ENCODE peak calls at places on chromosomes 13 and 19, in six cellular contexts. One of them, this sample, is unnamed.

GRCh38 chr13:46281779-46282178 is 70.1 kb downstream of the LRRC63 start:
- DNase-seq in HepG2: no peak
- DNase-seq in GM12878: no peak
- DNase-seq in HCT116: no peak
- DNase-seq in K562: no peak
- DNase-seq in H1: no peak
- DNase-seq in this sample: no peak

GRCh38 chr13:111911141-111911720 is 155.7 kb upstream of the SOX1 start:
- DNase-seq in HepG2: no peak
- DNase-seq in GM12878: no peak
- DNase-seq in HCT116: no peak
- DNase-seq in K562: no peak
- DNase-seq in H1: no peak
- DNase-seq in this sample: no peak

GRCh38 chr19:29872224-29872731 is 60.5 kb downstream of the CCNE1 start:
- DNase-seq in HepG2: no peak
- DNase-seq in GM12878: no peak
- DNase-seq in HCT116: no peak
- DNase-seq in K562: peak
- DNase-seq in H1: no peak
- DNase-seq in this sample: no peak

GRCh38 chr19:40213251-40213793 is 4.9 kb downstream of the TTC9B start:
- DNase-seq in HepG2: no peak
- DNase-seq in GM12878: no peak
- DNase-seq in HCT116: no peak
- DNase-seq in K562: no peak
- DNase-seq in H1: no peak
- DNase-seq in this sample: no peak

GRCh38 chr13:98298599-98298998 is 121.5 kb upstream of the RNF113B start:
- DNase-seq in HepG2: no peak
- DNase-seq in GM12878: no peak
- DNase-seq in HCT116: no peak
- DNase-seq in K562: no peak
- DNase-seq in H1: no peak
- DNase-seq in this sample: no peak

GRCh38 chr19:58556633-58557252 is 1.7 kb downstream of the UBE2M start:
- DNase-seq in HepG2: no peak
- DNase-seq in GM12878: no peak
- DNase-seq in HCT116: no peak
- DNase-seq in K562: no peak
- DNase-seq in H1: no peak
- DNase-seq in this sample: no peak

GRCh38 chr19:46073268-46073922 is 32.6 kb upstream of the IGFL4 start:
- DNase-seq in HepG2: no peak
- DNase-seq in GM12878: no peak
- DNase-seq in HCT116: no peak
- DNase-seq in K562: no peak
- DNase-seq in H1: no peak
- DNase-seq in this sample: no peak

GRCh38 chr19:35986664-35987570 is 8.1 kb upstream of the SDHAF1 start:
- DNase-seq in HepG2: no peak
- DNase-seq in GM12878: no peak
- DNase-seq in HCT116: no peak
- DNase-seq in K562: peak
- DNase-seq in H1: no peak
- DNase-seq in this sample: no peak

GRCh38 chr19:14031719-14032480 is at the start of gene IL27RA:
- DNase-seq in HepG2: peak
- DNase-seq in GM12878: peak
- DNase-seq in HCT116: no peak
- DNase-seq in K562: peak
- DNase-seq in H1: peak
- DNase-seq in this sample: peak

GRCh38 chr19:43455321-43456113 is 9.9 kb downstream of the LYPD3 start:
- DNase-seq in HepG2: no peak
- DNase-seq in GM12878: no peak
- DNase-seq in HCT116: no peak
- DNase-seq in K562: no peak
- DNase-seq in H1: no peak
- DNase-seq in this sample: no peak
- H3K9ac ChIP-seq in HepG2: no peak
- H3K9ac ChIP-seq in GM12878: no peak
- H3K9ac ChIP-seq in HCT116: no peak
- H3K9ac ChIP-seq in K562: no peak
- H3K9ac ChIP-seq in H1: no peak
- H3K9ac ChIP-seq in this sample: no peak

GRCh38 chr13:26220575-26220974 is 1.5 kb downstream of the RNF6 start:
- DNase-seq in HepG2: no peak
- DNase-seq in GM12878: no peak
- DNase-seq in HCT116: no peak
- DNase-seq in K562: no peak
- DNase-seq in H1: no peak
- DNase-seq in this sample: no peak
- H3K4me3 ChIP-seq in HepG2: peak
- H3K4me3 ChIP-seq in GM12878: peak
- H3K4me3 ChIP-seq in HCT116: peak
- H3K4me3 ChIP-seq in K562: peak
- H3K4me3 ChIP-seq in H1: no peak
- H3K4me3 ChIP-seq in this sample: no peak

GRCh38 chr19:32830231-32831014 is 39.1 kb downstream of the SLC7A9 start:
- DNase-seq in HepG2: no peak
- DNase-seq in GM12878: no peak
- DNase-seq in HCT116: no peak
- DNase-seq in K562: no peak
- DNase-seq in H1: no peak
- DNase-seq in this sample: no peak

GRCh38 chr19:32829345-32829896 is 40.1 kb downstream of the SLC7A9 start:
- DNase-seq in HepG2: no peak
- DNase-seq in GM12878: no peak
- DNase-seq in HCT116: no peak
- DNase-seq in K562: no peak
- DNase-seq in H1: no peak
- DNase-seq in this sample: no peak

GRCh38 chr19:32831611-32832010 is 38.0 kb downstream of the SLC7A9 start:
- DNase-seq in HepG2: no peak
- DNase-seq in GM12878: no peak
- DNase-seq in HCT116: no peak
- DNase-seq in K562: no peak
- DNase-seq in H1: no peak
- DNase-seq in this sample: no peak

GRCh38 chr19:32828139-32828538 is 41.4 kb downstream of the SLC7A9 start:
- DNase-seq in HepG2: peak
- DNase-seq in GM12878: no peak
- DNase-seq in HCT116: no peak
- DNase-seq in K562: no peak
- DNase-seq in H1: no peak
- DNase-seq in this sample: no peak

GRCh38 chr19:32828643-32829344 is 40.8 kb downstream of the SLC7A9 start:
- DNase-seq in HepG2: no peak
- DNase-seq in GM12878: no peak
- DNase-seq in HCT116: no peak
- DNase-seq in K562: no peak
- DNase-seq in H1: no peak
- DNase-seq in this sample: no peak
- TF ChIP-seq ZNF274 in HepG2: no peak
- TF ChIP-seq ZNF274 in GM12878: no peak
- TF ChIP-seq ZNF274 in HCT116: no peak
- TF ChIP-seq ZNF274 in K562: no peak
- TF ChIP-seq ZNF274 in H1: no peak
- TF ChIP-seq ZNF274 in this sample: no peak

DNA sequence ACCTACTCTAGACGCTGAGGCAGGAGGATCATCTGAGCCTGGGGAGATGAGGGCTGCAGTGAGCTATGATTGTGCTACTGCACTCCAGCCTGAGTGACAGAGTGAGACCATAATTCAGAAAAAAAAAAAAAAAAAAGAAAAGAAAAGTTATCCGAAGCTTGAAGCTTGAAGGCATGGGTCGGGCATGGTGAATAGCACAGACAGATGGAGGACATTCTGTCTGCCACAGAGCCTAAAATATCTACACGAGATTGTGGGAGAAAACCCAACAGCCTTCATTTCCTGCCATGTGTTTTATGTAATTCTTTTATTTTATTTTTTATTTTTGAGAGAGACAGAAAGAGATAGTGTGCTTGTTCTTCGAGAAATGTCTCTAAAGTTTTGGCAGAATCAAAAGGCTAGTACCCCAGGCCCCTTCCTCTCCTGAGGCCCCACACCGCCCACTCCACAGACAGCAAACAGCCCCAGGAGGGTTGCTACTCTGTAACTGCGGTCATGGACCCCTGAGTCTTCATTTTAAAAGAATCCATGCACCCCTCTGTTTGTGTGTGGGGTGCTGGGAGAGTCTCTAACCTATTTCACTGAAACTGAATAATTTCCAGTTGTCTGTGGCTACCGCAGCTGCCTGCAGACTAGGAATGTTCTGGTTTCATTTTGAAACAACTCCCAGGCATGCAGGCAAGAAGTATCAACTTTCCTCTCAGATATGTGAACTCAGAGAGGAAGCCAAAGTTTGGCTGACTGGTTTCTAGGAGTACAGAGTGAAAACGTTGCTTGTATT is 38.4 kb upstream of the RCBTB2 start:
- DNase-seq in HepG2: no peak
- DNase-seq in GM12878: no peak
- DNase-seq in HCT116: no peak
- DNase-seq in K562: no peak
- DNase-seq in H1: no peak
- DNase-seq in this sample: no peak
- H3K9ac ChIP-seq in HepG2: peak
- H3K9ac ChIP-seq in GM12878: peak
- H3K9ac ChIP-seq in HCT116: no peak
- H3K9ac ChIP-seq in K562: no peak
- H3K9ac ChIP-seq in H1: no peak
- H3K9ac ChIP-seq in this sample: no peak

DNA sequence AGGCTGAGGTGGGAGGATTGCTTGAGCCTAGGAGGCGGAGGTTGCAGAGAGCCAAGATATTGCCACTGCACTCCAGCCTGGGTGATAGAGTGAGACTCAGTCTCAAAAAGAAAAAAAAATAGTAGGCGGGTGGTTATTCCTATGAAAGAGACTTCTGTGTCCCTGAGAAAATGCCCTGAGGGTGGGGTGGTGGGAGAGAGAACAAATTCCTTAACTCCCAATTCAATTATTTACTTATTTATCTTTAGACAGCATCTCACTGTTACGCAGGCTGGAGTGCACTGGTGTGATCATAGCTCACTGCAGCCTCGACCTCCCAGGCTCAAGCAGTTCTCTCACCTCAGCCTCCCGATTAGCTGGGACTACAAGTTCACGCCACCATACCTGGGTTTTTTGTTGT is 10.4 kb upstream of the EEF2 start:
- DNase-seq in HepG2: peak
- DNase-seq in GM12878: no peak
- DNase-seq in HCT116: no peak
- DNase-seq in K562: no peak
- DNase-seq in H1: no peak
- DNase-seq in this sample: no peak
- H3K4me3 ChIP-seq in HepG2: no peak
- H3K4me3 ChIP-seq in GM12878: no peak
- H3K4me3 ChIP-seq in HCT116: no peak
- H3K4me3 ChIP-seq in K562: no peak
- H3K4me3 ChIP-seq in H1: no peak
- H3K4me3 ChIP-seq in this sample: no peak